ENCODE peak calls at places on chromosomes 11 and 22, in six cellular contexts. M, N, A, V, K and L are unnamed samples.

GRCh38 chr11:9700105-9700801 is 36.4 kb downstream of the SWAP70 start:
- DNase-seq in M (no peak), N (no peak), A (no peak), V (no peak), K (no peak), L (peak; percentile 14)

GRCh38 chr22:36439481-36440271 is 41.8 kb downstream of the TXN2 start:
- DNase-seq in M (no peak), N (no peak), A (peak; percentile 98), V (no peak), K (no peak), L (peak; percentile 89)

GRCh38 chr11:128586689-128587088 is 669 bp downstream of the ETS1 start:
- DNase-seq in M (no peak), N (no peak), A (no peak), V (no peak), K (no peak), L (no peak)

GRCh38 chr22:49481651-49482399 is 345.8 kb downstream of the BRD1 start:
- DNase-seq in M (peak; percentile 29), N (no peak), A (no peak), V (no peak), K (no peak), L (no peak)

GRCh38 chr11:34053161-34053686 is 1.7 kb downstream of the CAPRIN1 start:
- DNase-seq in M (peak; percentile 80), N (peak; percentile 70), A (peak; percentile 69), V (peak; percentile 76), K (peak; percentile 63), L (peak; percentile 78)

GRCh38 chr11:79025622-79026021 is 415.2 kb downstream of the TENM4 start:
- DNase-seq in M (no peak), N (no peak), A (no peak), V (no peak), K (no peak), L (no peak)

GRCh38 chr11:44306469-44307244 is 3.3 kb downstream of the ALX4 start:
- DNase-seq in M (no peak), N (no peak), A (no peak), V (no peak), K (no peak), L (peak; percentile 42)

GRCh38 chr11:35237860-35238715 is 99.1 kb downstream of the CD44 start:
- DNase-seq in M (peak; percentile 76), N (peak; percentile 41), A (no peak), V (peak; percentile 9), K (peak; percentile 19), L (peak; percentile 45)

GRCh38 chr11:2143652-2144548 is 4.7 kb upstream of the IGF2 start:
- DNase-seq in M (peak; percentile 12), N (no peak), A (no peak), V (no peak), K (no peak), L (no peak)

GRCh38 chr11:68974421-68975194 is 6.2 kb downstream of the MRGPRD start:
- DNase-seq in M (no peak), N (no peak), A (no peak), V (peak; percentile 61), K (no peak), L (peak; percentile 34)

GRCh38 chr22:19691721-19692341 is 22.5 kb upstream of the SEPTIN5 start:
- DNase-seq in M (no peak), N (no peak), A (peak; percentile 52), V (no peak), K (no peak), L (peak; percentile 71)

GRCh38 chr11:62439785-62440602 is 21.2 kb downstream of the SCGB1A1 start:
- DNase-seq in M (no peak), N (no peak), A (peak; percentile 77), V (no peak), K (no peak), L (peak; percentile 77)

GRCh38 chr11:1503708-1504104 is 17.1 kb upstream of the MOB2 start:
- DNase-seq in M (no peak), N (no peak), A (no peak), V (no peak), K (no peak), L (no peak)

GRCh38 chr11:122435540-122436187 is 219.9 kb upstream of the UBASH3B start:
- DNase-seq in M (no peak), N (no peak), A (no peak), V (no peak), K (no peak), L (no peak)

GRCh38 chr11:118636569-118637290 is 29.3 kb downstream of the PHLDB1 start:
- DNase-seq in M (no peak), N (no peak), A (no peak), V (no peak), K (no peak), L (no peak)

GRCh38 chr11:11876458-11876857 is 34.7 kb downstream of the USP47 start:
- DNase-seq in M (no peak), N (no peak), A (no peak), V (no peak), K (no peak), L (peak; percentile 52)

GRCh38 chr11:93849751-93850584 is 450 bp downstream of the VSTM5 start:
- DNase-seq in M (peak; percentile 49), N (no peak), A (peak; percentile 32), V (no peak), K (no peak), L (peak; percentile 35)

GRCh38 chr11:16179668-16180067 is 176.7 kb downstream of the SOX6 start:
- DNase-seq in M (no peak), N (no peak), A (peak; percentile 6), V (no peak), K (no peak), L (no peak)

GRCh38 chr11:67506426-67507032 is 1.4 kb upstream of the PITPNM1 start:
- DNase-seq in M (no peak), N (no peak), A (no peak), V (no peak), K (no peak), L (no peak)

GRCh38 chr22:23020659-23021293 is 49.5 kb upstream of the GNAZ start:
- DNase-seq in M (no peak), N (no peak), A (no peak), V (no peak), K (no peak), L (no peak)